ENCODE peak calls at places on chromosomes 2 and 18, in eight cellular contexts. W, S, I, P, Z, N, F and V are unnamed samples.
A peak's percentile ranks its signal among the peaks of the same experiment; 100 is the strongest.

GRCh38 chr18:74598350-74599001 is 806 bp downstream of the ZNF407 start:
- DNase-seq in S (peak; percentile 48), W (peak; percentile 75), I (no peak), N (peak; percentile 49), P (peak; percentile 96), F (peak; percentile 57), Z (no peak), V (peak; percentile 57)

GRCh38 chr2:168428431-168428830 is 27.6 kb upstream of the CERS6 start:
- DNase-seq in W (no peak), I (no peak), Z (no peak), P (no peak), F (no peak), N (no peak), S (no peak), V (no peak)

GRCh38 chr2:228102949-228103348 is 78.5 kb downstream of the SPHKAP start:
- DNase-seq in P (no peak), W (no peak), S (no peak), F (no peak), N (no peak), I (no peak), Z (no peak), V (no peak)

GRCh38 chr2:57720728-57721627 is 325.6 kb upstream of the VRK2 start:
- DNase-seq in N (peak; percentile 44), S (peak; percentile 5), Z (peak; percentile 61), F (peak; percentile 20), I (peak; percentile 2), P (no peak), W (peak; percentile 16), V (no peak)

GRCh38 chr18:48475635-48476549 is 62.9 kb upstream of the CTIF start:
- DNase-seq in N (peak; percentile 53), F (no peak), I (no peak), W (no peak), Z (peak; percentile 78), S (peak; percentile 66), P (no peak), V (peak; percentile 50)

GRCh38 chr2:112340416-112340815 is 65.0 kb downstream of the ZC3H6 start:
- DNase-seq in I (no peak), F (no peak), N (no peak), Z (peak; percentile 10), S (no peak), W (no peak), P (no peak), V (no peak)

GRCh38 chr18:55753643-55754255 is 165.8 kb upstream of the TCF4 start:
- DNase-seq in W (no peak), I (peak; percentile 11), F (no peak), N (no peak), Z (peak; percentile 40), P (no peak), S (no peak), V (no peak)

GRCh38 chr18:3211236-3211992 is 8.4 kb downstream of the MYOM1 start:
- DNase-seq in S (peak; percentile 36), N (no peak), I (no peak), F (no peak), P (no peak), Z (no peak), W (no peak), V (no peak)

GRCh38 chr2:24342110-24342910 is 18.0 kb downstream of the ITSN2 start:
- DNase-seq in N (no peak), P (no peak), F (no peak), S (no peak), W (no peak), I (no peak), Z (no peak), V (no peak)

GRCh38 chr2:216849987-216850386 is 9.9 kb downstream of the TNP1 start:
- DNase-seq in P (no peak), N (peak; percentile 51), I (no peak), Z (no peak), W (no peak), F (no peak), S (peak; percentile 70), V (no peak)

GRCh38 chr2:238337846-238338245 is 17.5 kb downstream of the TRAF3IP1 start:
- DNase-seq in P (no peak), S (no peak), I (no peak), F (no peak), W (no peak), N (no peak), Z (no peak), V (no peak)

GRCh38 chr2:95056044-95056443 is 30.5 kb downstream of the MAL start:
- DNase-seq in P (peak; percentile 54), W (no peak), Z (no peak), I (no peak), F (no peak), N (no peak), S (no peak), V (no peak)

GRCh38 chr18:42854558-42854957 is 260.9 kb downstream of the RIT2 start:
- DNase-seq in P (no peak), Z (no peak), F (no peak), S (no peak), N (no peak), W (no peak), I (no peak), V (no peak)

GRCh38 chr2:205834776-205835175 is 152.5 kb downstream of the NRP2 start:
- DNase-seq in I (no peak), S (peak; percentile 5), N (no peak), P (no peak), W (no peak), Z (peak; percentile 60), F (no peak), V (no peak)

GRCh38 chr2:7792031-7792651 is 874.9 kb downstream of the RNF144A start:
- DNase-seq in Z (no peak), S (no peak), I (no peak), P (no peak), W (no peak), N (no peak), F (no peak), V (peak; percentile 58)

GRCh38 chr18:76412818-76413565 is 82.0 kb downstream of the ZNF516 start:
- DNase-seq in W (no peak), P (no peak), S (no peak), F (no peak), N (no peak), I (no peak), Z (no peak), V (no peak)

GRCh38 chr2:127313359-127313758 is 19.4 kb upstream of the ERCC3 start:
- DNase-seq in Z (no peak), S (no peak), I (no peak), P (no peak), W (no peak), F (no peak), N (no peak), V (no peak)

GRCh38 chr2:54429811-54430600 is 26.1 kb upstream of the SPTBN1 start:
- DNase-seq in S (no peak), I (no peak), P (no peak), Z (peak; percentile 70), N (no peak), F (no peak), W (no peak), V (no peak)

GRCh38 chr18:44744206-44745180 is 63.8 kb downstream of the SETBP1 start:
- DNase-seq in F (no peak), N (peak; percentile 62), I (no peak), P (peak; percentile 78), S (no peak), W (no peak), Z (no peak), V (no peak)

GRCh38 chr2:120758181-120759048 is 22.7 kb downstream of the GLI2 start:
- DNase-seq in S (peak; percentile 73), W (no peak), N (peak; percentile 68), F (peak; percentile 50), Z (no peak), I (no peak), P (peak; percentile 73), V (no peak)

GRCh38 chr2:72533767-72534166 is 292.1 kb downstream of the EXOC6B start:
- DNase-seq in F (no peak), I (no peak), S (no peak), Z (peak; percentile 65), W (no peak), N (no peak), P (no peak), V (no peak)

DNA sequence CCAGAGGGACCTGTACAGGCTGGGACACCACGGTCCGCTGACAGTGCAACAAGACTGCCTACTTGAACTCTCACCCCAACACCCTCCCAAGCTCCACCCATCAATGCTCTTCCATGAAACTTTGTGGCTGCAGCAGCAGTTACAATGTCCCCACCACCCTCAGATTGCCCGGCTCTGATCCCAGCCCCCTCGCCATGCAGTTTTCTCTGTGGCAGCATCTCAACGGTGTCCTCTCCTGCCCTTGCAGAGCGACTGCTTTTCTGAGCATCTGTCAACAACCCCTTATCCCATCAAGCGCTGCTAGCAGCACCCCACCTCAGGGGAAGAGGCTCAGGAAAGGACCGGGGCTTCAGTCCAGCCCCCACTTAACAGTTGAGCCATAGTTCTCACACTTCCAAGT is 137.1 kb upstream of the NDUFV2 start:
- DNase-seq in I (no peak), P (no peak), S (no peak), W (no peak), F (no peak), N (no peak), Z (no peak), V (no peak)
- H3K27ac ChIP-seq in I (no peak overlapping the region), P (no peak overlapping the region), S (no peak overlapping the region), W (no peak overlapping the region), F (no peak overlapping the region), N (no peak overlapping the region), Z (no peak overlapping the region), V (no peak overlapping the region)

GRCh38 chr2:150063950-150064549 is 423.4 kb downstream of the RND3 start:
- DNase-seq in F (no peak), I (no peak), Z (no peak), P (no peak), N (no peak), W (no peak), S (no peak), V (no peak)
- H3K27ac ChIP-seq in F (no peak overlapping the region), I (no peak overlapping the region), Z (no peak overlapping the region), P (no peak overlapping the region), N (no peak overlapping the region), W (no peak overlapping the region), S (peak overlapping the region; percentile 15), V (no peak overlapping the region)

DNA sequence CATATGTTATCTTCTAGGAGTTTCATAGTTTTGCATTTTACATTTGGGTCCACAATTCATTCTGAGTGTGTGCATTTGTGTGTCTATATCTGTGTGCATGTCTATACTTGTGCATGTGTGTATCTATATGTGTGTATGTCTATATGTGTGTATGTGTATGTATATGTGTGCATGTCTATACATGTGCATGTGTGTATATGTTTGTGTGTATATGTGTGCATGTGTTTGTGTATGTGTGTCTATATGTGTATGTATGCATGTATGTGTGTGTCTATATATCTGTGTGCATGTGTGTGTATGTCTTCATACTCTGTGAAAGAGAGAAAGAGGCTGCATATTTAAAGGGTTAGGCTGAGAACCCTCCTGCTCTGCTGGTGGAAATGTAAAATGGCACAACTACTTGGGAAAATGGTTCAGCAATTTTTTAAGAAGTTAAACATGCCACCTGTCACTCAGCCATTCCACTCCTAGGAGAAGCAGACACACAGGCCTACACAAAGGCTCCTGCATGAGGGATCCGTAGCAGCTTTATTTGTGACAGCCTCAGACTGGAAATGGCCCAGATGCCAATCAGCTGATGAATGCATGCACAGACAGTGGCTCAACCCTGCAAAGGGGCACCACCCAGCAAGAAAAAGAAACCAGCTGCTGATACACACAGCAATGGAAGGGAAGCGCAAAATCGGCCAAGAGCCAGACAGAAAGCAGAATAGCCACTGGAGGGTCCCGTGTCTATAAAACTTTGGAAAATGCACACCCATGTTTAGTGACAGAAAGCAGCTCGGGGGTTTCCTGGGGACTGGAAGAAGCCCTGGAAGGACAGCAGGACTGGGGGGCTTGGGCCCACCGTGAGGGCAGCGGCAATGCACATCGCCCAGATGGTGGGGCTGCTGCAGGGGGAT is 146.8 kb downstream of the SEPTIN10 start:
- DNase-seq in P (peak; percentile 32), Z (peak; percentile 42), W (no peak), N (no peak), I (peak; percentile 19), S (no peak), F (no peak), V (no peak)
- H3K27ac ChIP-seq in P (no peak overlapping the region), Z (no peak overlapping the region), W (no peak overlapping the region), N (no peak overlapping the region), I (no peak overlapping the region), S (peak overlapping the region; percentile 44), F (no peak overlapping the region), V (no peak overlapping the region)

GRCh38 chr2:46989491-46990230 is 74.1 kb upstream of the MCFD2 start:
- DNase-seq in N (no peak), S (no peak), I (no peak), P (no peak), F (no peak), Z (no peak), W (no peak), V (no peak)
- H3K27ac ChIP-seq in N (peak overlapping the region; percentile 99), S (peak overlapping the region; percentile 72), I (no peak overlapping the region), P (no peak overlapping the region), F (no peak overlapping the region), Z (no peak overlapping the region), W (no peak overlapping the region), V (no peak overlapping the region)